ENCODE peak calls at places on chromosome 12, in eight cellular contexts. T is PC-9; H is fibroblast of mammary gland; M is psoas muscle; D is uterus; Q is CD8-positive, alpha-beta memory T cell; J is heart right ventricle; F is CD8-positive, alpha-beta T cell. E is an unnamed sample.

GRCh38 chr12:1881936-1882335 is 36.5 kb downstream of the CACNA2D4 start:
- DNase-seq in D (no peak), F (no peak), H (no peak), T (no peak), J (no peak), Q (no peak), M (no peak), E (no peak)

GRCh38 chr12:24560192-24560591 is 388.7 kb downstream of the BCAT1 start:
- DNase-seq in D (no peak), T (no peak), F (no peak), J (no peak), H (no peak), Q (no peak), M (no peak), E (no peak)

GRCh38 chr12:4786795-4787194 is 66.6 kb downstream of the GALNT8 start:
- DNase-seq in H (no peak), D (no peak), M (no peak), J (no peak), Q (no peak), F (no peak), T (no peak), E (no peak)

GRCh38 chr12:60072911-60073310 is 477.1 kb downstream of the SLC16A7 start:
- DNase-seq in Q (no peak), J (no peak), D (no peak), F (no peak), M (no peak), T (no peak), H (peak), E (peak)

GRCh38 chr12:92585106-92585775 is 117.5 kb upstream of the PLEKHG7 start:
- DNase-seq in D (no peak), H (no peak), F (no peak), J (no peak), M (no peak), Q (no peak), T (no peak), E (peak)

GRCh38 chr12:25840678-25841077 is 117.8 kb upstream of the RASSF8 start:
- DNase-seq in H (peak), M (no peak), D (no peak), F (no peak), J (no peak), Q (no peak), T (no peak), E (no peak)

GRCh38 chr12:47894068-47894467 is 10.7 kb downstream of the VDR start:
- DNase-seq in J (no peak), Q (no peak), T (no peak), F (no peak), M (no peak), D (no peak), H (no peak), E (no peak)

GRCh38 chr12:124673881-124674617 is 106.6 kb upstream of the NCOR2 start:
- DNase-seq in F (no peak), T (no peak), D (no peak), Q (no peak), J (no peak), M (no peak), H (no peak), E (no peak)

GRCh38 chr12:115341442-115341841 is 657.5 kb upstream of the TBX3 start:
- DNase-seq in T (no peak), J (peak), H (peak), F (no peak), Q (no peak), D (peak), M (peak), E (peak)

GRCh38 chr12:112967858-112968257 is 10.5 kb upstream of the OAS2 start:
- DNase-seq in J (no peak), F (no peak), D (no peak), H (no peak), M (no peak), T (no peak), Q (no peak), E (no peak)

GRCh38 chr12:70606001-70606400 is 31.2 kb downstream of the PTPRB start:
- DNase-seq in H (peak), F (no peak), T (no peak), Q (no peak), D (no peak), M (no peak), J (no peak), E (peak)

GRCh38 chr12:70608184-70608583 is 29.0 kb downstream of the PTPRB start:
- DNase-seq in J (no peak), F (no peak), M (no peak), T (no peak), Q (no peak), H (no peak), D (no peak), E (no peak)

GRCh38 chr12:70609739-70610491 is 27.3 kb downstream of the PTPRB start:
- DNase-seq in J (peak), Q (no peak), T (peak), D (peak), M (peak), F (no peak), H (peak), E (peak)

GRCh38 chr12:70607107-70607506 is 30.1 kb downstream of the PTPRB start:
- DNase-seq in D (no peak), T (no peak), J (no peak), Q (no peak), H (no peak), M (no peak), F (no peak), E (no peak)

GRCh38 chr12:70609203-70609602 is 28.0 kb downstream of the PTPRB start:
- DNase-seq in D (no peak), M (no peak), H (no peak), T (no peak), F (no peak), J (no peak), Q (no peak), E (no peak)
- H3K4me3 ChIP-seq in D (peak), M (peak), H (no peak), T (peak), F (no peak), J (peak), Q (no peak), E (peak)

GRCh38 chr12:83404521-83404920 is 717.8 kb downstream of the TMTC2 start:
- DNase-seq in M (no peak), Q (no peak), F (no peak), D (no peak), H (no peak), J (no peak), T (no peak), E (no peak)
- H3K4me3 ChIP-seq in M (no peak), Q (no peak), F (no peak), D (no peak), H (no peak), J (no peak), T (no peak), E (no peak)

GRCh38 chr12:22443379-22444316 is 100.7 kb downstream of the C2CD5 start:
- DNase-seq in M (peak), Q (peak), D (peak), H (peak), F (peak), T (peak), J (no peak), E (peak)
- H3K4me3 ChIP-seq in M (no peak), Q (no peak), D (no peak), H (no peak), F (no peak), T (no peak), J (no peak), E (no peak)

GRCh38 chr12:121794532-121795028 is 1.1 kb upstream of the RHOF start:
- DNase-seq in J (no peak), Q (no peak), D (peak), M (peak), F (no peak), H (no peak), T (no peak), E (no peak)
- H3K4me3 ChIP-seq in J (no peak), Q (peak), D (peak), M (peak), F (peak), H (peak), T (peak), E (peak)

E was measured in epithelial cell of esophagus.